ENCODE peak calls at places on chromosomes 3 and 15, in six cellular contexts. One of them, this sample, is unnamed.

GRCh38 chr15:81313686-81314085 is 10.3 kb downstream of the STARD5 start:
- DNase-seq in mesothelial cell of epicardium: no peak
- DNase-seq in choroid plexus epithelial cell: no peak
- DNase-seq in endothelial cell: no peak
- DNase-seq in brain microvascular endothelial cell: no peak
- DNase-seq in non-pigmented ciliary epithelial cell: no peak
- DNase-seq in this sample: no peak

GRCh38 chr3:71987089-71987735 is 202.3 kb upstream of the PROK2 start:
- DNase-seq in mesothelial cell of epicardium: no peak
- DNase-seq in choroid plexus epithelial cell: peak
- DNase-seq in endothelial cell: peak
- DNase-seq in brain microvascular endothelial cell: peak
- DNase-seq in non-pigmented ciliary epithelial cell: no peak
- DNase-seq in this sample: no peak

GRCh38 chr3:33687406-33688010 is 30.5 kb downstream of the CLASP2 start:
- DNase-seq in mesothelial cell of epicardium: no peak
- DNase-seq in choroid plexus epithelial cell: peak
- DNase-seq in endothelial cell: no peak
- DNase-seq in brain microvascular endothelial cell: peak
- DNase-seq in non-pigmented ciliary epithelial cell: peak
- DNase-seq in this sample: peak

GRCh38 chr15:90213123-90213817 is 12.1 kb downstream of the SEMA4B start:
- DNase-seq in mesothelial cell of epicardium: no peak
- DNase-seq in choroid plexus epithelial cell: no peak
- DNase-seq in endothelial cell: no peak
- DNase-seq in brain microvascular endothelial cell: no peak
- DNase-seq in non-pigmented ciliary epithelial cell: no peak
- DNase-seq in this sample: no peak

GRCh38 chr3:49120096-49120437 is 556 bp downstream of the USP19 start:
- DNase-seq in mesothelial cell of epicardium: no peak
- DNase-seq in choroid plexus epithelial cell: peak
- DNase-seq in endothelial cell: no peak
- DNase-seq in brain microvascular endothelial cell: no peak
- DNase-seq in non-pigmented ciliary epithelial cell: no peak
- DNase-seq in this sample: peak

GRCh38 chr3:169152319-169152718 is 511.2 kb downstream of the MECOM start:
- DNase-seq in mesothelial cell of epicardium: no peak
- DNase-seq in choroid plexus epithelial cell: no peak
- DNase-seq in endothelial cell: no peak
- DNase-seq in brain microvascular endothelial cell: no peak
- DNase-seq in non-pigmented ciliary epithelial cell: no peak
- DNase-seq in this sample: no peak

GRCh38 chr3:33746412-33747116 is 28.5 kb upstream of the CLASP2 start:
- DNase-seq in mesothelial cell of epicardium: no peak
- DNase-seq in choroid plexus epithelial cell: no peak
- DNase-seq in endothelial cell: no peak
- DNase-seq in brain microvascular endothelial cell: no peak
- DNase-seq in non-pigmented ciliary epithelial cell: no peak
- DNase-seq in this sample: no peak

GRCh38 chr15:84702961-84703482 is 12.9 kb downstream of the SEC11A start:
- DNase-seq in mesothelial cell of epicardium: no peak
- DNase-seq in choroid plexus epithelial cell: peak
- DNase-seq in endothelial cell: no peak
- DNase-seq in brain microvascular endothelial cell: peak
- DNase-seq in non-pigmented ciliary epithelial cell: no peak
- DNase-seq in this sample: peak

GRCh38 chr3:46284981-46285683 is 42.9 kb downstream of the CCR3 start:
- DNase-seq in mesothelial cell of epicardium: no peak
- DNase-seq in choroid plexus epithelial cell: no peak
- DNase-seq in endothelial cell: no peak
- DNase-seq in brain microvascular endothelial cell: no peak
- DNase-seq in non-pigmented ciliary epithelial cell: no peak
- DNase-seq in this sample: no peak

GRCh38 chr15:58549013-58549779 is 117.4 kb downstream of the LIPC start:
- DNase-seq in mesothelial cell of epicardium: peak
- DNase-seq in choroid plexus epithelial cell: no peak
- DNase-seq in endothelial cell: no peak
- DNase-seq in brain microvascular endothelial cell: no peak
- DNase-seq in non-pigmented ciliary epithelial cell: no peak
- DNase-seq in this sample: no peak

GRCh38 chr3:110526732-110527727 is 544.6 kb upstream of the NECTIN3 start:
- DNase-seq in mesothelial cell of epicardium: no peak
- DNase-seq in choroid plexus epithelial cell: peak
- DNase-seq in endothelial cell: no peak
- DNase-seq in brain microvascular endothelial cell: peak
- DNase-seq in non-pigmented ciliary epithelial cell: peak
- DNase-seq in this sample: peak

GRCh38 chr15:85100186-85100937 is 118.7 kb downstream of the PDE8A start:
- DNase-seq in mesothelial cell of epicardium: no peak
- DNase-seq in choroid plexus epithelial cell: peak
- DNase-seq in endothelial cell: no peak
- DNase-seq in brain microvascular endothelial cell: no peak
- DNase-seq in non-pigmented ciliary epithelial cell: no peak
- DNase-seq in this sample: no peak

GRCh38 chr3:132183811-132184210 is 133.4 kb upstream of the ACP3 start:
- DNase-seq in mesothelial cell of epicardium: no peak
- DNase-seq in choroid plexus epithelial cell: no peak
- DNase-seq in endothelial cell: no peak
- DNase-seq in brain microvascular endothelial cell: no peak
- DNase-seq in non-pigmented ciliary epithelial cell: no peak
- DNase-seq in this sample: no peak

GRCh38 chr3:49470714-49471420 is 800 bp downstream of the DAG1 start:
- DNase-seq in mesothelial cell of epicardium: no peak
- DNase-seq in choroid plexus epithelial cell: peak
- DNase-seq in endothelial cell: no peak
- DNase-seq in brain microvascular endothelial cell: no peak
- DNase-seq in non-pigmented ciliary epithelial cell: no peak
- DNase-seq in this sample: peak

GRCh38 chr3:65516998-65517397 is 521.7 kb downstream of the MAGI1 start:
- DNase-seq in mesothelial cell of epicardium: no peak
- DNase-seq in choroid plexus epithelial cell: no peak
- DNase-seq in endothelial cell: no peak
- DNase-seq in brain microvascular endothelial cell: no peak
- DNase-seq in non-pigmented ciliary epithelial cell: no peak
- DNase-seq in this sample: no peak

GRCh38 chr3:71964170-71964569 is 179.2 kb upstream of the PROK2 start:
- DNase-seq in mesothelial cell of epicardium: no peak
- DNase-seq in choroid plexus epithelial cell: no peak
- DNase-seq in endothelial cell: no peak
- DNase-seq in brain microvascular endothelial cell: no peak
- DNase-seq in non-pigmented ciliary epithelial cell: no peak
- DNase-seq in this sample: no peak

GRCh38 chr3:125163739-125164601 is 48.6 kb downstream of the SLC12A8 start:
- DNase-seq in mesothelial cell of epicardium: no peak
- DNase-seq in choroid plexus epithelial cell: peak
- DNase-seq in endothelial cell: no peak
- DNase-seq in brain microvascular endothelial cell: no peak
- DNase-seq in non-pigmented ciliary epithelial cell: no peak
- DNase-seq in this sample: peak

GRCh38 chr15:25220834-25221233 is 218.0 kb downstream of the UBE3A start:
- DNase-seq in mesothelial cell of epicardium: no peak
- DNase-seq in choroid plexus epithelial cell: no peak
- DNase-seq in endothelial cell: no peak
- DNase-seq in brain microvascular endothelial cell: no peak
- DNase-seq in non-pigmented ciliary epithelial cell: no peak
- DNase-seq in this sample: no peak

GRCh38 chr15:40010681-40011080 is 28.3 kb downstream of the SRP14 start:
- DNase-seq in mesothelial cell of epicardium: no peak
- DNase-seq in choroid plexus epithelial cell: peak
- DNase-seq in endothelial cell: no peak
- DNase-seq in brain microvascular endothelial cell: peak
- DNase-seq in non-pigmented ciliary epithelial cell: peak
- DNase-seq in this sample: peak

GRCh38 chr3:13200951-13201350 is 127.7 kb upstream of the IQSEC1 start:
- DNase-seq in mesothelial cell of epicardium: no peak
- DNase-seq in choroid plexus epithelial cell: peak
- DNase-seq in endothelial cell: peak
- DNase-seq in brain microvascular endothelial cell: no peak
- DNase-seq in non-pigmented ciliary epithelial cell: no peak
- DNase-seq in this sample: no peak

GRCh38 chr3:195213639-195214315 is 57.2 kb downstream of the XXYLT1 start:
- DNase-seq in mesothelial cell of epicardium: no peak
- DNase-seq in choroid plexus epithelial cell: no peak
- DNase-seq in endothelial cell: no peak
- DNase-seq in brain microvascular endothelial cell: no peak
- DNase-seq in non-pigmented ciliary epithelial cell: no peak
- DNase-seq in this sample: no peak

GRCh38 chr3:111472556-111472955 is 69.4 kb upstream of the CD96 start:
- DNase-seq in mesothelial cell of epicardium: no peak
- DNase-seq in choroid plexus epithelial cell: no peak
- DNase-seq in endothelial cell: no peak
- DNase-seq in brain microvascular endothelial cell: no peak
- DNase-seq in non-pigmented ciliary epithelial cell: no peak
- DNase-seq in this sample: no peak

GRCh38 chr3:188692700-188693099 is 479.1 kb upstream of the TPRG1 start:
- DNase-seq in mesothelial cell of epicardium: no peak
- DNase-seq in choroid plexus epithelial cell: no peak
- DNase-seq in endothelial cell: no peak
- DNase-seq in brain microvascular endothelial cell: no peak
- DNase-seq in non-pigmented ciliary epithelial cell: no peak
- DNase-seq in this sample: no peak

GRCh38 chr3:65992106-65992505 is 46.6 kb downstream of the MAGI1 start:
- DNase-seq in mesothelial cell of epicardium: no peak
- DNase-seq in choroid plexus epithelial cell: no peak
- DNase-seq in endothelial cell: no peak
- DNase-seq in brain microvascular endothelial cell: no peak
- DNase-seq in non-pigmented ciliary epithelial cell: no peak
- DNase-seq in this sample: no peak

GRCh38 chr3:107441617-107442016 is 64.4 kb downstream of the CCDC54 start:
- DNase-seq in mesothelial cell of epicardium: no peak
- DNase-seq in choroid plexus epithelial cell: peak
- DNase-seq in endothelial cell: no peak
- DNase-seq in brain microvascular endothelial cell: peak
- DNase-seq in non-pigmented ciliary epithelial cell: no peak
- DNase-seq in this sample: no peak

GRCh38 chr3:198107840-198108734 is 148.1 kb downstream of the LMLN start:
- DNase-seq in mesothelial cell of epicardium: no peak
- DNase-seq in choroid plexus epithelial cell: no peak
- DNase-seq in endothelial cell: no peak
- DNase-seq in brain microvascular endothelial cell: peak
- DNase-seq in non-pigmented ciliary epithelial cell: no peak
- DNase-seq in this sample: no peak

GRCh38 chr3:149162007-149162406 is 32.6 kb downstream of the HPS3 start:
- DNase-seq in mesothelial cell of epicardium: no peak
- DNase-seq in choroid plexus epithelial cell: no peak
- DNase-seq in endothelial cell: no peak
- DNase-seq in brain microvascular endothelial cell: no peak
- DNase-seq in non-pigmented ciliary epithelial cell: no peak
- DNase-seq in this sample: no peak

GRCh38 chr15:57220220-57220619 is 156.1 kb upstream of the CGNL1 start:
- DNase-seq in mesothelial cell of epicardium: no peak
- DNase-seq in choroid plexus epithelial cell: peak
- DNase-seq in endothelial cell: no peak
- DNase-seq in brain microvascular endothelial cell: peak
- DNase-seq in non-pigmented ciliary epithelial cell: no peak
- DNase-seq in this sample: no peak

GRCh38 chr3:16399473-16399872 is 114.0 kb downstream of the RFTN1 start:
- DNase-seq in mesothelial cell of epicardium: no peak
- DNase-seq in choroid plexus epithelial cell: peak
- DNase-seq in endothelial cell: no peak
- DNase-seq in brain microvascular endothelial cell: peak
- DNase-seq in non-pigmented ciliary epithelial cell: peak
- DNase-seq in this sample: peak

GRCh38 chr15:94777037-94777436 is 545.7 kb downstream of the MCTP2 start:
- DNase-seq in mesothelial cell of epicardium: no peak
- DNase-seq in choroid plexus epithelial cell: no peak
- DNase-seq in endothelial cell: no peak
- DNase-seq in brain microvascular endothelial cell: no peak
- DNase-seq in non-pigmented ciliary epithelial cell: no peak
- DNase-seq in this sample: no peak

GRCh38 chr15:40367038-40367672 is 9.1 kb downstream of the DISP2 start:
- DNase-seq in mesothelial cell of epicardium: no peak
- DNase-seq in choroid plexus epithelial cell: no peak
- DNase-seq in endothelial cell: no peak
- DNase-seq in brain microvascular endothelial cell: no peak
- DNase-seq in non-pigmented ciliary epithelial cell: no peak
- DNase-seq in this sample: no peak

GRCh38 chr3:11915621-11916417 is 69.1 kb upstream of the TAMM41 start:
- DNase-seq in mesothelial cell of epicardium: peak
- DNase-seq in choroid plexus epithelial cell: no peak
- DNase-seq in endothelial cell: no peak
- DNase-seq in brain microvascular endothelial cell: no peak
- DNase-seq in non-pigmented ciliary epithelial cell: no peak
- DNase-seq in this sample: no peak